ENCODE peak calls at places on chromosome 4, in nine cellular contexts. U, R, A, K, P, W, N, D and M are unnamed samples.

GRCh38 chr4:15031993-15032660 is 29.8 kb downstream of the CPEB2 start:
- DNase-seq in U (peak), R (no peak), A (no peak), K (no peak), P (no peak), W (no peak), N (no peak), D (no peak), M (no peak)

GRCh38 chr4:118997601-118998000 is 108.9 kb downstream of the SYNPO2 start:
- DNase-seq in U (peak), R (no peak), A (no peak), K (no peak), P (no peak), W (no peak), N (no peak), D (no peak), M (no peak)

GRCh38 chr4:94833394-94833793 is 75.6 kb downstream of the BMPR1B start:
- DNase-seq in U (no peak), R (no peak), A (no peak), K (no peak), P (no peak), W (no peak), N (no peak), D (no peak), M (no peak)

GRCh38 chr4:20172070-20172760 is 79.5 kb upstream of the SLIT2 start:
- DNase-seq in U (no peak), R (no peak), A (no peak), K (no peak), P (no peak), W (no peak), N (no peak), D (no peak), M (no peak)

GRCh38 chr4:33031328-33031727 is 2311.2 kb downstream of the PCDH7 start:
- DNase-seq in U (no peak), R (no peak), A (no peak), K (no peak), P (no peak), W (no peak), N (no peak), D (no peak), M (no peak)

GRCh38 chr4:10180927-10181744 is 64.5 kb upstream of the WDR1 start:
- DNase-seq in U (peak), R (no peak), A (no peak), K (no peak), P (no peak), W (no peak), N (peak), D (no peak), M (peak)

GRCh38 chr4:2322801-2323200 is 60.9 kb upstream of the MXD4 start:
- DNase-seq in U (peak), R (no peak), A (no peak), K (no peak), P (no peak), W (no peak), N (no peak), D (no peak), M (no peak)

GRCh38 chr4:124070688-124071484 is 641.6 kb downstream of the ANKRD50 start:
- DNase-seq in U (peak), R (no peak), A (no peak), K (no peak), P (no peak), W (no peak), N (no peak), D (no peak), M (no peak)

GRCh38 chr4:168386002-168386401 is 67.5 kb upstream of the DDX60 start:
- DNase-seq in U (no peak), R (no peak), A (no peak), K (no peak), P (no peak), W (no peak), N (no peak), D (no peak), M (no peak)

GRCh38 chr4:184347251-184348239 is 126.8 kb downstream of the IRF2 start:
- DNase-seq in U (no peak), R (no peak), A (no peak), K (no peak), P (no peak), W (peak), N (no peak), D (peak), M (no peak)

GRCh38 chr4:169351860-169352259 is 81.1 kb upstream of the SH3RF1 start:
- DNase-seq in U (no peak), R (no peak), A (no peak), K (no peak), P (no peak), W (peak), N (no peak), D (no peak), M (no peak)

GRCh38 chr4:7387925-7388324 is 46.8 kb downstream of the PSAPL1 start:
- DNase-seq in U (no peak), R (no peak), A (no peak), K (no peak), P (no peak), W (no peak), N (no peak), D (no peak), M (no peak)

GRCh38 chr4:186416451-186417060 is 138.8 kb downstream of the MTNR1A start:
- DNase-seq in U (no peak), R (no peak), A (no peak), K (no peak), P (no peak), W (no peak), N (no peak), D (no peak), M (no peak)

GRCh38 chr4:144583658-144584057 is 62.3 kb upstream of the HHIP start:
- DNase-seq in U (no peak), R (no peak), A (no peak), K (no peak), P (no peak), W (no peak), N (no peak), D (no peak), M (no peak)